ENCODE peak calls at places on chromosomes 11 and 22, in seven cellular contexts. K, F, X, O, C, H and E are unnamed samples.

GRCh38 chr11:128908391-128909246 is 17.5 kb downstream of the KCNJ5 start:
- DNase-seq in K (peak; percentile 71), F (no peak), X (peak; percentile 47), O (no peak), C (peak; percentile 90), H (peak; percentile 74), E (no peak)

GRCh38 chr11:9017773-9018172 is 14.0 kb upstream of the NRIP3 start:
- DNase-seq in K (no peak), F (no peak), X (no peak), O (no peak), C (peak; percentile 91), H (no peak), E (no peak)

GRCh38 chr11:73353422-73353821 is 22.8 kb upstream of the RELT start:
- DNase-seq in K (no peak), F (no peak), X (no peak), O (no peak), C (no peak), H (no peak), E (no peak)

GRCh38 chr11:28887681-28888080 is 779.5 kb downstream of the METTL15 start:
- DNase-seq in K (no peak), F (no peak), X (no peak), O (no peak), C (peak; percentile 7), H (no peak), E (no peak)

GRCh38 chr11:46446343-46446751 is 54.8 kb upstream of the CHRM4 start:
- DNase-seq in K (no peak), F (no peak), X (peak; percentile 28), O (no peak), C (peak; percentile 22), H (no peak), E (no peak)

GRCh38 chr22:27825174-27825573 is 23.6 kb upstream of the MN1 start:
- DNase-seq in K (no peak), F (no peak), X (no peak), O (no peak), C (no peak), H (no peak), E (peak; percentile 12)

GRCh38 chr11:82714346-82715174 is 19.1 kb downstream of the FAM181B start:
- DNase-seq in K (no peak), F (no peak), X (no peak), O (no peak), C (no peak), H (no peak), E (no peak)

GRCh38 chr11:130624946-130625345 is 176.5 kb downstream of the ADAMTS15 start:
- DNase-seq in K (no peak), F (no peak), X (no peak), O (no peak), C (no peak), H (no peak), E (no peak)

GRCh38 chr11:129695543-129696308 is 119.9 kb upstream of the TMEM45B start:
- DNase-seq in K (peak; percentile 71), F (peak; percentile 83), X (peak; percentile 82), O (peak; percentile 81), C (peak; percentile 53), H (peak; percentile 70), E (peak; percentile 36)

GRCh38 chr11:13776134-13776815 is 107.8 kb downstream of the FAR1 start:
- DNase-seq in K (peak; percentile 64), F (peak; percentile 40), X (no peak), O (peak; percentile 31), C (peak; percentile 3), H (no peak), E (peak; percentile 87)

GRCh38 chr11:130999992-131000770 is 83.9 kb upstream of the SNX19 start:
- DNase-seq in K (peak; percentile 99), F (no peak), X (peak; percentile 56), O (no peak), C (peak; percentile 96), H (no peak), E (no peak)

GRCh38 chr22:35349368-35349703 is 31.6 kb upstream of the HMOX1 start:
- DNase-seq in K (no peak), F (no peak), X (no peak), O (no peak), C (no peak), H (no peak), E (peak; percentile 49)

GRCh38 chr22:25281675-25282345 is 62.4 kb downstream of the CRYBB2 start:
- DNase-seq in K (no peak), F (peak; percentile 47), X (no peak), O (no peak), C (no peak), H (no peak), E (no peak)

GRCh38 chr11:6995703-6996102 is 24.4 kb downstream of the ZNF214 start:
- DNase-seq in K (no peak), F (no peak), X (no peak), O (no peak), C (no peak), H (no peak), E (no peak)

GRCh38 chr11:7677801-7678201 is 4.5 kb upstream of the CYB5R2 start:
- DNase-seq in K (peak; percentile 12), F (no peak), X (peak; percentile 61), O (no peak), C (peak; percentile 51), H (no peak), E (no peak)

GRCh38 chr22:30201970-30202369 is 44.6 kb downstream of the LIF start:
- DNase-seq in K (peak; percentile 78), F (no peak), X (no peak), O (no peak), C (peak; percentile 56), H (no peak), E (no peak)

GRCh38 chr11:119594639-119595249 is 134.3 kb downstream of the NECTIN1 start:
- DNase-seq in K (peak; percentile 85), F (no peak), X (no peak), O (no peak), C (peak; percentile 64), H (no peak), E (no peak)

GRCh38 chr11:1869427-1870325 is 16.8 kb downstream of the LSP1 start:
- DNase-seq in K (no peak), F (peak; percentile 30), X (no peak), O (no peak), C (peak; percentile 64), H (no peak), E (no peak)

GRCh38 chr22:32548039-32548438 is 73.4 kb downstream of the FBXO7 start:
- DNase-seq in K (no peak), F (no peak), X (no peak), O (no peak), C (no peak), H (no peak), E (no peak)

DNA sequence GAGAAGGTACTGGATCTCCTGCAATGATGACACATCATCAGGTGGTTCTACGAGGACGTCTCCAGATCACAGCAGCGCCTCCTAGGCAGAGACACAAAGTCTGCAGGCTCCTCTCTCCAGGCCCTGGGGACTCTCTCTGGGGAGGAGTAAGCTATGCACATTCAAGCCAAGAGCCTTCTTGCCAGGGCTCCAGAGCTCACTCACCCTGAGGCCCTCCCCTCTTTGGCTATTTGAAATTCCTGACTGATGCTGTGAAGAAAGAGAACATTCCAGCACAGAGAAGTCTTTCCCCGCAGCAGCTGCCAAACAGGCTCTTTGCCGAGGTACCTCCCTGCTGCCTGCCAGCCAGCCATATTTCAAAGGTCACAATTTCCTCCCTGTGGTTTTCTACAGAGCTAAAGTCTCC is 204.9 kb downstream of the CSNK2A3 start:
- DNase-seq in K (peak; percentile 32), F (peak; percentile 50), X (peak; percentile 87), O (no peak), C (peak; percentile 98), H (no peak), E (no peak)
- TF ChIP-seq EZH2phosphoT487 in K (no peak), F (no peak), X (no peak), O (no peak), C (no peak), H (no peak), E (no peak)

DNA sequence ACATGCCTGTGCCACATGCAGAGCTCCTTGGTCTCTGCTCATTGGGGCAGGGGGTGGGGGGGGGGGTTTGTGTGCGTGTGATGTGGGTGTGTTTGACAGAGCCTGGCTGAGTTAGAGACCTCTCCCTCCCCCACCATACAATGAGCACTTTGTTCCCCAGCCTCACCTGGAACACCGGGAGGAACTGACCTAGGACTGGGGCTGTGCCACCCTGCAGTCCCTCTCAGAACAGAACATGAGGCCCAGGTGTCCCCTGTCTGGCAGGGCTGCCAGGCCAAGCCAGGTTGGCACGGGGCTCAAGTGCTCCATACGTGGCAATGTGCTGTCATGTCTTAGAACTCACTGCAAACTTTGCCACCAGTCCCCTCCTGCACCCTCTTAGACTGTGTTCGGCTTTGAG is 96.5 kb downstream of the TP53I11 start:
- DNase-seq in K (peak; percentile 25), F (no peak), X (no peak), O (no peak), C (no peak), H (no peak), E (no peak)
- H3K4me2 ChIP-seq in K (peak overlapping the region; percentile 45), F (no peak overlapping the region), X (no peak overlapping the region), O (no peak overlapping the region), C (no peak overlapping the region), H (no peak overlapping the region), E (no peak overlapping the region)

DNA sequence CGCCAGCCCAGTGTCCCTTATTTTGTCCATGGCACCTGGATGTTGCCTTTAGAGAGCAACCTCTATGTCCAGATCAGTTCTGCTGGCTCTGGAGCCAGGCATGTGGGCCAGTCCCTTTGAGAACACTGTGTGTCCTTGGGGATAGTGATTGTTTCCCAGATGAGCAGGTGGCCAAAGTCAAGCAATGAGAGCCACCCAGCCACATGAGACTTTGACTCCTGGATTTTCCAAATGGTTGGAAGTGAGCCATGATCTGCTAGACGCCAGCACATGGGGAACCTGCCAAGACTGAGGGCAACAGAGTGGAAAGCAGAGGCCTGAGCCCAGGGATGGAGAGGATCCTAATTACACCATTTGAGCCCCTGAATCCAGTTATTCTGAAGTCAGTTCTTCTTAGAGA is 479.8 kb downstream of the OPCML start:
- DNase-seq in K (no peak), F (no peak), X (no peak), O (no peak), C (no peak), H (no peak), E (no peak)
- H3K4me3 ChIP-seq in K (no peak overlapping the region), F (no peak overlapping the region), X (no peak overlapping the region), O (no peak overlapping the region), C (no peak overlapping the region), H (no peak overlapping the region), E (no peak overlapping the region)

GRCh38 chr11:64161037-64161436 is 4.9 kb downstream of the MACROD1 start:
- DNase-seq in K (no peak), F (no peak), X (no peak), O (no peak), C (no peak), H (no peak), E (no peak)

GRCh38 chr11:64153831-64154230 is 12.1 kb downstream of the MACROD1 start:
- DNase-seq in K (no peak), F (no peak), X (no peak), O (no peak), C (no peak), H (no peak), E (no peak)

GRCh38 chr11:64152841-64153691 is 12.8 kb downstream of the MACROD1 start:
- DNase-seq in K (peak; percentile 76), F (peak; percentile 76), X (peak; percentile 78), O (peak; percentile 52), C (peak; percentile 75), H (peak; percentile 95), E (peak; percentile 60)

GRCh38 chr11:64156235-64157011 is 9.5 kb downstream of the MACROD1 start:
- DNase-seq in K (no peak), F (no peak), X (no peak), O (no peak), C (no peak), H (no peak), E (no peak)

GRCh38 chr11:64157987-64158386 is 7.9 kb downstream of the MACROD1 start:
- DNase-seq in K (no peak), F (no peak), X (no peak), O (no peak), C (no peak), H (no peak), E (no peak)
- TF ChIP-seq EZH2phosphoT487 in K (no peak), F (no peak), X (no peak), O (no peak), C (no peak), H (no peak), E (no peak)